ENCODE peak calls at places on chromosomes 13 and 19, in nine cellular contexts. N, J, W, R, H, I, P, F and Q are unnamed samples.

GRCh38 chr13:34044041-34044440 is 226.1 kb downstream of the RFC3 start:
- DNase-seq in W (no peak), R (no peak), F (peak), P (peak), I (peak), J (no peak), N (no peak), H (no peak), Q (no peak)

GRCh38 chr19:10074153-10074552 is 12.0 kb upstream of the SHFL start:
- DNase-seq in W (peak), J (no peak), H (no peak), N (no peak), R (no peak), I (peak), P (peak), F (peak), Q (no peak)

GRCh38 chr13:108609353-108609752 is 20.1 kb upstream of the MYO16 start:
- DNase-seq in P (peak), N (peak), F (peak), W (no peak), J (peak), R (no peak), I (peak), H (no peak), Q (no peak)

GRCh38 chr13:51455532-51455931 is 2.7 kb upstream of the INTS6 start:
- DNase-seq in R (no peak), H (no peak), W (no peak), I (no peak), J (no peak), F (no peak), N (no peak), P (no peak), Q (no peak)

GRCh38 chr13:93529961-93530360 is 303.4 kb downstream of the GPC6 start:
- DNase-seq in R (no peak), N (peak), J (no peak), F (peak), P (no peak), I (peak), W (no peak), H (no peak), Q (no peak)

GRCh38 chr13:112781881-112782361 is 92.1 kb downstream of the ATP11A start:
- DNase-seq in R (no peak), N (no peak), H (no peak), P (no peak), J (no peak), W (no peak), I (peak), F (no peak), Q (no peak)

GRCh38 chr13:52130641-52131040 is 1.8 kb upstream of the NEK5 start:
- DNase-seq in I (no peak), H (no peak), J (no peak), P (peak), W (no peak), F (no peak), R (no peak), N (no peak), Q (no peak)

GRCh38 chr13:114115191-114115671 is 17.2 kb downstream of the RASA3 start:
- DNase-seq in F (peak), R (peak), I (peak), N (peak), P (peak), H (peak), J (no peak), W (peak), Q (no peak)

GRCh38 chr19:8390617-8390981 is 439 bp downstream of the RAB11B start:
- DNase-seq in R (peak), H (peak), P (peak), F (peak), I (peak), N (peak), W (peak), J (peak), Q (peak)